ENCODE peak calls at places on chromosomes 3 and 15, in nine cellular contexts. N is NCI-H2029, Z is left ventricle myocardium superior, S is AG04450, Q is Right ventricle myocardium superior, X is amygdala, M is nucleus accumbens, A is AG08396, W is memory B cell. G is an unnamed sample.

GRCh38 chr15:73909616-73910015 is 16.6 kb upstream of the LOXL1 start:
- DNase-seq in N (no peak), Z (no peak), S (no peak), Q (no peak), X (no peak), M (no peak), A (no peak), W (no peak), G (no peak)

GRCh38 chr15:91559066-91559465 is 294.4 kb upstream of the SLCO3A1 start:
- DNase-seq in N (no peak), Z (no peak), S (no peak), Q (no peak), X (peak; percentile 38), M (peak; percentile 60), A (no peak), W (no peak), G (no peak)

GRCh38 chr15:89492111-89492641 is 4.2 kb downstream of the RHCG start:
- DNase-seq in N (no peak), Z (no peak), S (no peak), Q (no peak), X (no peak), M (no peak), A (no peak), W (no peak), G (no peak)

GRCh38 chr15:90959894-90960293 is 5.2 kb downstream of the RCCD1 start:
- DNase-seq in N (no peak), Z (peak; percentile 83), S (no peak), Q (peak; percentile 79), X (peak; percentile 38), M (peak; percentile 49), A (peak; percentile 33), W (no peak), G (peak; percentile 72)

GRCh38 chr15:99296386-99296785 is 45.1 kb downstream of the LRRC28 start:
- DNase-seq in N (no peak), Z (no peak), S (no peak), Q (no peak), X (no peak), M (no peak), A (peak; percentile 9), W (no peak), G (no peak)

GRCh38 chr3:10494180-10494579 is 11.2 kb downstream of the ATP2B2 start:
- DNase-seq in N (no peak), Z (no peak), S (no peak), Q (peak; percentile 3), X (no peak), M (no peak), A (no peak), W (no peak), G (no peak)

GRCh38 chr3:16583551-16583950 is 21.7 kb downstream of the DAZL start:
- DNase-seq in N (no peak), Z (no peak), S (no peak), Q (no peak), X (no peak), M (no peak), A (no peak), W (no peak), G (no peak)

GRCh38 chr3:49786357-49787181 is at the start of gene IP6K1:
- DNase-seq in N (peak; percentile 98), Z (peak; percentile 100), S (peak; percentile 100), Q (peak; percentile 100), X (peak; percentile 99), M (peak; percentile 99), A (peak; percentile 100), W (peak; percentile 93), G (peak; percentile 100)

G was measured in right cardiac atrium.